ENCODE peak calls at places on chromosomes 3 and 15, in eight cellular contexts. One of them, this sample, is unnamed.
A peak's percentile ranks its signal among the peaks of the same experiment; 100 is the strongest.

GRCh38 chr3:86303935-86304334 is 687.0 kb downstream of the VGLL3 start:
- DNase-seq in brain microvascular endothelial cell: no peak
- DNase-seq in CD8-positive, alpha-beta T cell: no peak
- DNase-seq in RWPE2: no peak
- DNase-seq in thyroid gland: no peak
- DNase-seq in caudate nucleus: no peak
- DNase-seq in uterus: no peak
- DNase-seq in A549: no peak
- DNase-seq in this sample: no peak

GRCh38 chr15:70289191-70289955 is 191.7 kb upstream of the TLE3 start:
- DNase-seq in CD8-positive, alpha-beta T cell: no peak
- DNase-seq in caudate nucleus: no peak
- DNase-seq in uterus: no peak
- DNase-seq in thyroid gland: peak; percentile 93
- DNase-seq in A549: no peak
- DNase-seq in RWPE2: peak; percentile 49
- DNase-seq in brain microvascular endothelial cell: no peak
- DNase-seq in this sample: no peak

GRCh38 chr3:123444023-123444422 is 4.9 kb downstream of the ADCY5 start:
- DNase-seq in CD8-positive, alpha-beta T cell: no peak
- DNase-seq in uterus: no peak
- DNase-seq in A549: no peak
- DNase-seq in brain microvascular endothelial cell: no peak
- DNase-seq in RWPE2: no peak
- DNase-seq in thyroid gland: no peak
- DNase-seq in caudate nucleus: peak; percentile 46
- DNase-seq in this sample: no peak

GRCh38 chr15:85685366-85685765 is 109.4 kb downstream of the KLHL25 start:
- DNase-seq in RWPE2: no peak
- DNase-seq in thyroid gland: no peak
- DNase-seq in brain microvascular endothelial cell: no peak
- DNase-seq in uterus: no peak
- DNase-seq in caudate nucleus: no peak
- DNase-seq in A549: no peak
- DNase-seq in CD8-positive, alpha-beta T cell: no peak
- DNase-seq in this sample: no peak

GRCh38 chr15:55800216-55800615 is 57.3 kb upstream of the PRTG start:
- DNase-seq in RWPE2: no peak
- DNase-seq in CD8-positive, alpha-beta T cell: no peak
- DNase-seq in thyroid gland: no peak
- DNase-seq in caudate nucleus: no peak
- DNase-seq in A549: no peak
- DNase-seq in brain microvascular endothelial cell: no peak
- DNase-seq in uterus: no peak
- DNase-seq in this sample: no peak

GRCh38 chr15:68930268-68931022 is at the start of gene SPESP1:
- DNase-seq in brain microvascular endothelial cell: peak; percentile 1
- DNase-seq in CD8-positive, alpha-beta T cell: peak; percentile 45
- DNase-seq in uterus: peak; percentile 38
- DNase-seq in A549: no peak
- DNase-seq in thyroid gland: peak; percentile 62
- DNase-seq in RWPE2: peak; percentile 94
- DNase-seq in caudate nucleus: no peak
- DNase-seq in this sample: peak; percentile 80

GRCh38 chr15:101083336-101084045 is 164.3 kb downstream of the LRRK1 start:
- DNase-seq in RWPE2: peak; percentile 57
- DNase-seq in brain microvascular endothelial cell: no peak
- DNase-seq in thyroid gland: no peak
- DNase-seq in CD8-positive, alpha-beta T cell: no peak
- DNase-seq in caudate nucleus: no peak
- DNase-seq in uterus: no peak
- DNase-seq in A549: no peak
- DNase-seq in this sample: no peak

GRCh38 chr3:94294806-94295205 is 231.9 kb downstream of the NSUN3 start:
- DNase-seq in CD8-positive, alpha-beta T cell: no peak
- DNase-seq in thyroid gland: no peak
- DNase-seq in RWPE2: no peak
- DNase-seq in A549: no peak
- DNase-seq in uterus: no peak
- DNase-seq in caudate nucleus: no peak
- DNase-seq in brain microvascular endothelial cell: no peak
- DNase-seq in this sample: no peak

GRCh38 chr3:56086355-56086754 is 381.9 kb downstream of the ERC2 start:
- DNase-seq in A549: no peak
- DNase-seq in thyroid gland: no peak
- DNase-seq in brain microvascular endothelial cell: peak; percentile 61
- DNase-seq in caudate nucleus: no peak
- DNase-seq in RWPE2: no peak
- DNase-seq in uterus: no peak
- DNase-seq in CD8-positive, alpha-beta T cell: no peak
- DNase-seq in this sample: no peak

GRCh38 chr3:131988209-131988608 is 46.6 kb downstream of the CPNE4 start:
- DNase-seq in thyroid gland: no peak
- DNase-seq in A549: no peak
- DNase-seq in RWPE2: no peak
- DNase-seq in brain microvascular endothelial cell: no peak
- DNase-seq in uterus: no peak
- DNase-seq in CD8-positive, alpha-beta T cell: no peak
- DNase-seq in caudate nucleus: no peak
- DNase-seq in this sample: no peak

GRCh38 chr3:101825904-101826445 is 23.3 kb upstream of the NFKBIZ start:
- DNase-seq in caudate nucleus: no peak
- DNase-seq in RWPE2: no peak
- DNase-seq in A549: no peak
- DNase-seq in CD8-positive, alpha-beta T cell: no peak
- DNase-seq in brain microvascular endothelial cell: no peak
- DNase-seq in uterus: no peak
- DNase-seq in thyroid gland: no peak
- DNase-seq in this sample: no peak

GRCh38 chr3:192897005-192897404 is 20.7 kb downstream of the MB21D2 start:
- DNase-seq in RWPE2: no peak
- DNase-seq in uterus: no peak
- DNase-seq in brain microvascular endothelial cell: no peak
- DNase-seq in caudate nucleus: no peak
- DNase-seq in thyroid gland: no peak
- DNase-seq in A549: no peak
- DNase-seq in CD8-positive, alpha-beta T cell: no peak
- DNase-seq in this sample: no peak

GRCh38 chr15:25784876-25785642 is 78.1 kb downstream of the ATP10A start:
- DNase-seq in uterus: no peak
- DNase-seq in CD8-positive, alpha-beta T cell: no peak
- DNase-seq in RWPE2: no peak
- DNase-seq in A549: no peak
- DNase-seq in caudate nucleus: no peak
- DNase-seq in thyroid gland: no peak
- DNase-seq in brain microvascular endothelial cell: peak; percentile 89
- DNase-seq in this sample: no peak
- H3K27ac ChIP-seq in uterus: no peak overlapping the region
- H3K27ac ChIP-seq in CD8-positive, alpha-beta T cell: no peak overlapping the region
- H3K27ac ChIP-seq in RWPE2: no peak overlapping the region
- H3K27ac ChIP-seq in A549: no peak overlapping the region
- H3K27ac ChIP-seq in caudate nucleus: no peak overlapping the region
- H3K27ac ChIP-seq in thyroid gland: no peak overlapping the region
- H3K27ac ChIP-seq in brain microvascular endothelial cell: peak overlapping the region; percentile 74
- H3K27ac ChIP-seq in this sample: no peak overlapping the region

DNA sequence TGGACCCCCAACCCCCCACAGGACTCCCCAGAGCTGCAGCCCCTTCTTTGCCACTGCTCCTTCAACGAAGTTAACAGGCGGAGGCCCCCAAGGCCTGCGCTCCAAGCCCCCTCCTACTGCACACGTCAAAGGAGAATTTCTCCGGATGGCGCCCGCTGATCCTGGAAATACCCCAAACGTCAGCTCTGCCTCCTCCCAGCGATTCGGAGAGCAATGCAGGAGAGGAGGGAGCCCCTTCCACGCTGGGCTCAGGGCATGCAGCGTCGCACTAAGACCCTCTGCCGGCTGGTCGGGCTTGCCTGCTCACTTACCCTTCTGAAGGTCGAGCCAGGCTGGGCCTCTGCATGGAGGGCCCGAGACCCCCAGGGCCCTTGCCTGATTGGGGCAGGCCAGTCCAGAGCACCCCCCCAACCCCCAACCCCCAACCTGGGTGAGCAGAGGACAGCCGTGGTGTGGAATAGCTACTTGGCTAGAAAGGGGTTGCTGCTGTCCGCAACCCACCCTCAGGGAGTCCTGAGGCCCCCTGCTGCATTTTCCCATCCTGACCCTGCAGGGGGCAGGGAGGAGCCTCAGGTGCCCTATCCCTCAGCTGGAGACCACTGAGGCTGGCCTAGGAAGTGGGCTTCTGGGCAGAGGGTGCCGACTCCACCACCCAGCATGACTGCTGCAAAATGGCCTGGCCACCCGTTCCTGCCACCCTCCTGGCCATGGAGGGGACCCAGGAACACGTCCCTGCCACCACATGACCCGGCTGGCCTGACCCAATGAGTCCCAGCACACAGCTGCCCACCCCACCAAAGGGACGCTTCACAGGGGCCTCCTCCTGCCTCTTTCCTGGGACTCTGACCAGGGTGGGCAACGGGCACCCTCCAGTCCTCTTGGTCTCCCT is 981 bp downstream of the ATP2B2 start:
- DNase-seq in RWPE2: no peak
- DNase-seq in caudate nucleus: no peak
- DNase-seq in A549: no peak
- DNase-seq in CD8-positive, alpha-beta T cell: no peak
- DNase-seq in uterus: no peak
- DNase-seq in thyroid gland: no peak
- DNase-seq in brain microvascular endothelial cell: no peak
- DNase-seq in this sample: no peak
- H3K27ac ChIP-seq in RWPE2: no peak overlapping the region
- H3K27ac ChIP-seq in caudate nucleus: peak overlapping the region; percentile 70
- H3K27ac ChIP-seq in A549: no peak overlapping the region
- H3K27ac ChIP-seq in CD8-positive, alpha-beta T cell: no peak overlapping the region
- H3K27ac ChIP-seq in uterus: no peak overlapping the region
- H3K27ac ChIP-seq in thyroid gland: no peak overlapping the region
- H3K27ac ChIP-seq in brain microvascular endothelial cell: no peak overlapping the region
- H3K27ac ChIP-seq in this sample: no peak overlapping the region

GRCh38 chr15:63124506-63124905 is 2.8 kb downstream of the LACTB start:
- DNase-seq in thyroid gland: no peak
- DNase-seq in caudate nucleus: no peak
- DNase-seq in brain microvascular endothelial cell: no peak
- DNase-seq in CD8-positive, alpha-beta T cell: no peak
- DNase-seq in A549: no peak
- DNase-seq in uterus: no peak
- DNase-seq in RWPE2: no peak
- DNase-seq in this sample: no peak

GRCh38 chr15:63126726-63127125 is 5.1 kb downstream of the LACTB start:
- DNase-seq in CD8-positive, alpha-beta T cell: no peak
- DNase-seq in A549: no peak
- DNase-seq in thyroid gland: no peak
- DNase-seq in RWPE2: no peak
- DNase-seq in caudate nucleus: no peak
- DNase-seq in uterus: no peak
- DNase-seq in brain microvascular endothelial cell: no peak
- DNase-seq in this sample: no peak

GRCh38 chr15:63118854-63119253 is 2.8 kb upstream of the LACTB start:
- DNase-seq in RWPE2: no peak
- DNase-seq in A549: no peak
- DNase-seq in thyroid gland: no peak
- DNase-seq in CD8-positive, alpha-beta T cell: no peak
- DNase-seq in caudate nucleus: no peak
- DNase-seq in uterus: no peak
- DNase-seq in brain microvascular endothelial cell: no peak
- DNase-seq in this sample: no peak

GRCh38 chr15:63121382-63122001 is at the start of gene LACTB:
- DNase-seq in CD8-positive, alpha-beta T cell: peak; percentile 78
- DNase-seq in thyroid gland: peak; percentile 89
- DNase-seq in RWPE2: peak; percentile 91
- DNase-seq in brain microvascular endothelial cell: peak; percentile 84
- DNase-seq in caudate nucleus: peak; percentile 84
- DNase-seq in uterus: peak; percentile 82
- DNase-seq in A549: peak; percentile 81
- DNase-seq in this sample: peak; percentile 93

DNA sequence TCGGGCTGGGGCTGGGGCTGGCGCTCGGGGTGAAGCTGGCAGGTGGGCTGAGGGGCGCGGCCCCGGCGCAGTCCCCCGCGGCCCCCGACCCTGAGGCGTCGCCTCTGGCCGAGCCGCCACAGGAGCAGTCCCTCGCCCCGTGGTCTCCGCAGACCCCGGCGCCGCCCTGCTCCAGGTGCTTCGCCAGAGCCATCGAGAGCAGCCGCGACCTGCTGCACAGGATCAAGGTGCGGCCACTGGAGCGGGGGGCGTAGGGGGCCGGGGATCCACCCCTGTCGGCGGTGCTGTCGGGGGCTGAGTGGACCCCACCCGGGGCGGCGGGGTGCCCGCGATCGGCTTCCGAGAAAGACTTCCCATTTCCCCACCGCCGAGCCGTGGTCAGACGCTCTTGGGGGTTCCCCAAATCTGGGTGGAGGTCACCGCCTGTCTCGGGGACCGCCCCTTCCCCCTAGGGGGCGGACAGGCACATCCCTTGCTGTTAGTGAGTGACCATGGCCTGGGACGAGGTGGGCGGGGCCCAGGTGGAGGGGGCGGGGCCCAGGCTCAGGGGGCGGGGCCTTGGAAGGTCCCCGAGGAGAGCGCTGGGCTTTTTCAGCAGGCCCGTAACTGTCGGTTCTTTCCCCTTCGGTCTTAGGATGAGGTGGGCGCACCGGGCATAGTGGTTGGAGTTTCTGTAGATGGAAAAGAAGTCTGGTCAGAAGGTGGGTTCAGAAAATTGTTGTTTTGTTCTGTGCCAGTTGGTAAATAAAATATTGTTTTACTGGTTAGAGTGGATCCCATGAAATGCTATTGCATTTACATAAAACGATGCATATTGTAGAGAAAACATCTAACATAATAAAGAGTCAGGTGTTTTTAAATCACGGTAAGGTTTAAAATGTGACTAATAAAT is 587 bp downstream of the LACTB start:
- DNase-seq in caudate nucleus: peak; percentile 59
- DNase-seq in A549: peak; percentile 94
- DNase-seq in thyroid gland: peak; percentile 91
- DNase-seq in uterus: peak; percentile 87
- DNase-seq in RWPE2: peak; percentile 92
- DNase-seq in brain microvascular endothelial cell: peak; percentile 66
- DNase-seq in CD8-positive, alpha-beta T cell: peak; percentile 61
- DNase-seq in this sample: peak; percentile 87
- H3K27ac ChIP-seq in caudate nucleus: peak overlapping the region; percentile 78
- H3K27ac ChIP-seq in A549: peak overlapping the region; percentile 91
- H3K27ac ChIP-seq in thyroid gland: peak overlapping the region; percentile 71
- H3K27ac ChIP-seq in uterus: peak overlapping the region; percentile 88
- H3K27ac ChIP-seq in RWPE2: peak overlapping the region; percentile 45
- H3K27ac ChIP-seq in brain microvascular endothelial cell: peak overlapping the region; percentile 85
- H3K27ac ChIP-seq in CD8-positive, alpha-beta T cell: peak overlapping the region; percentile 61
- H3K27ac ChIP-seq in this sample: peak overlapping the region; percentile 81

DNA sequence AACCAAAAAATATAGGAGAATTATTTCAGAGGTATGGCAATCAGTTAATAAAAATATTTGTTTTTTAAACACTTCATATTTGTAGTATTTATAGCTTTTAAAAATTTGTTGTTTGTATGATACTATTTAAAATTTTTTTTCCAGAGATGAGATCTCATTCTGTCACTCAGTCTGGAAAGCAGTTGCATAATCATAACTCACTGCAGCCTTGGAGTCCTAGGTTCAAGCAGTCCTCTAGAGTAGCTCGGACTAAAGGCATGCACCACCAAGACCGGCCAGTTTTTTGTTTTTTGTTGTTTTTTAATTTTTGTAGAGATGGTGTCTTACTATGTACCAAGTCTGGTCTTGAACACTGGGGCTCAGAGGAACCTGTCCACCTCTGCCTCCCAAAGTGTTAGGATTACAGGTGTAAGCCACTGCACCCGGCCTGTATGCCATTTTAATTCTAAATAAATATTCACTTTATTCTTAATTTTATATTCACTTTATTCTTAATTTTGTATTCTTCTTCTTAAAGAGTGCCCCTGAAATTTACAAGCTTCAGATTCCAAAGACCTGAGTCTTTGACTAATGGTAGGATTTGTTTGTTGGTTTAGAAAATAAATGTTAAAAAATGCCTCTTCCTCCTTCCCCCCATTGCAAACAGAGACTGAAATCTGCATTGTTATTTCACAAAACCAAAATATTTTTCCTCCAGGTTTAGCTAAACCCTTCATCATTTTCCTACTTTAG is 9.4 kb downstream of the TGFBR2 start:
- DNase-seq in RWPE2: no peak
- DNase-seq in caudate nucleus: no peak
- DNase-seq in thyroid gland: no peak
- DNase-seq in CD8-positive, alpha-beta T cell: no peak
- DNase-seq in uterus: no peak
- DNase-seq in A549: no peak
- DNase-seq in brain microvascular endothelial cell: no peak
- DNase-seq in this sample: no peak
- H3K27ac ChIP-seq in RWPE2: peak overlapping the region; percentile 99
- H3K27ac ChIP-seq in caudate nucleus: no peak overlapping the region
- H3K27ac ChIP-seq in thyroid gland: no peak overlapping the region
- H3K27ac ChIP-seq in CD8-positive, alpha-beta T cell: peak overlapping the region; percentile 32
- H3K27ac ChIP-seq in uterus: peak overlapping the region; percentile 27
- H3K27ac ChIP-seq in A549: peak overlapping the region; percentile 54
- H3K27ac ChIP-seq in brain microvascular endothelial cell: no peak overlapping the region
- H3K27ac ChIP-seq in this sample: no peak overlapping the region